ENCODE peak calls at places on chromosomes 1 and 21, in seven cellular contexts. K is ovary, I is BE2C, E is GM23338, L is type B pancreatic cell, Y is left ventricle myocardium inferior, J is natural killer cell. G is an unnamed sample.
A peak's percentile ranks its signal among the peaks of the same experiment; 100 is the strongest.

GRCh38 chr1:3162483-3162882 is 93.5 kb downstream of the PRDM16 start:
- DNase-seq in K (no peak), I (peak; percentile 39), E (no peak), L (no peak), Y (no peak), J (no peak), G (no peak)

GRCh38 chr1:205507896-205508714 is 3.6 kb downstream of the CDK18 start:
- DNase-seq in K (no peak), I (peak; percentile 68), E (no peak), L (no peak), Y (no peak), J (no peak), G (no peak)

GRCh38 chr1:204494281-204495077 is at the start of gene PIK3C2B:
- DNase-seq in K (peak; percentile 76), I (peak; percentile 94), E (peak; percentile 91), L (peak; percentile 87), Y (peak; percentile 85), J (peak; percentile 61), G (peak; percentile 81)

GRCh38 chr1:183131166-183131565 is 54.9 kb upstream of the LAMC2 start:
- DNase-seq in K (no peak), I (no peak), E (no peak), L (no peak), Y (no peak), J (no peak), G (no peak)

GRCh38 chr1:206823725-206824124 is 41.7 kb upstream of the IL20 start:
- DNase-seq in K (peak; percentile 18), I (no peak), E (no peak), L (no peak), Y (peak; percentile 27), J (no peak), G (no peak)

GRCh38 chr1:31815752-31816484 is at the start of gene SPOCD1:
- DNase-seq in K (peak; percentile 66), I (peak; percentile 76), E (peak; percentile 98), L (peak; percentile 83), Y (peak; percentile 67), J (peak; percentile 75), G (peak; percentile 89)

GRCh38 chr1:59692591-59692990 is 122.2 kb upstream of the HOOK1 start:
- DNase-seq in K (no peak), I (peak; percentile 47), E (no peak), L (no peak), Y (no peak), J (no peak), G (no peak)

GRCh38 chr21:39321424-39321823 is 8.0 kb upstream of the BRWD1 start:
- DNase-seq in K (no peak), I (no peak), E (no peak), L (no peak), Y (no peak), J (no peak), G (no peak)

GRCh38 chr1:85088408-85088784 is 40.1 kb upstream of the MCOLN3 start:
- DNase-seq in K (no peak), I (no peak), E (peak; percentile 32), L (no peak), Y (no peak), J (no peak), G (no peak)

GRCh38 chr1:112589766-112590165 is 29.2 kb downstream of the ST7L start:
- DNase-seq in K (no peak), I (no peak), E (no peak), L (no peak), Y (no peak), J (no peak), G (no peak)

GRCh38 chr1:14282583-14283186 is 315.8 kb upstream of the KAZN start:
- DNase-seq in K (no peak), I (no peak), E (peak; percentile 37), L (no peak), Y (no peak), J (no peak), G (no peak)

GRCh38 chr21:34336756-34337391 is 26.9 kb upstream of the KCNE2 start:
- DNase-seq in K (no peak), I (no peak), E (no peak), L (no peak), Y (no peak), J (no peak), G (no peak)

DNA sequence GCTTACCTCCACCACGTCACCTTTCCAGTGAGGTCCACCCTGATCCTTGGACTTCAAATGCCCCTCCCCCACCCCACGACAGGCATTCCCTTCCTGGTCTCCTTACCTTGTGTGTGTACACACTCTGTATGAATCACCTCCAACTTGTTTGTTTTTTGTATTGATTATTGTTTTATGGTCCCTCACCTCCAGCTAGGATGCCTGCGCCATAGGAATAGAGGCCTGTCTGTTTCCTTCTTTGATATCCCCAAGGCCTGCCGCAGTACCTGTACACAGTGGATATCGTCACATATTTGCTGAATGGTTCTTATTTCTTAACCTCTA is 219.6 kb upstream of the POU3F1 start:
- DNase-seq in K (no peak), I (no peak), E (no peak), L (no peak), Y (no peak), J (no peak), G (no peak)
- TF ChIP-seq CTCF in K (no peak), I (no peak), E (no peak), L (no peak), Y (no peak), J (no peak), G (no peak)

DNA sequence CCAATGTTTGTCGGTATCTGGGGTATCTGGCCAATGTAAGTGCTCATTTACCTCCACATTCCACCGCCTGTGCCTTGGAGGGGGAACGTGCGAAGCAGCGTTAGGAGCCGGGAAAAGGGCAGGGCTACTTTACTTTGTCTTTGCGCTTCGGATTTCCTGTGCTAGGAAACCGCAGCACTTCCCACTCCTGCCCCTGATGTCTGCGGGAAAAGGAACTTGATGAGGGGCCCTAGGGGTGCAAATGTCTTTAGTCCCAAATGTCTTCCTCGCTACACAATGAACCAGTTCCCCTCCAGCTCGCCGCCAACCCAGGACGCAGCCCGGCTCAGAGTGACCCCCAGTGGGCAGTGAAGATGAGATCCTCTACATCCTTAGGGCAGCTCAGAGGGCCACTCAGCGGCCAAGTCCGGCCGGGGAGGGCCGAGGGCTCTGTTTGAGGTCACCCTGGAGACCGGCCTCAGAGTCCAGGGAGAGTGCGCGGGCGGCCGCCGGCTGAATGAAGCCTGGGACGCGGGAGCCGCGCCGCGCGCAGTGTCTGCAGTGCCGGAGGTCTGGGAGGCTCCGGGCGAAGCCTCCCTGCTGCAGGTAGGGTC is at the start of gene DYNLT5:
- DNase-seq in K (peak; percentile 19), I (peak; percentile 13), E (peak; percentile 80), L (peak; percentile 69), Y (peak; percentile 61), J (no peak), G (no peak)
- TF ChIP-seq CTCF in K (no peak), I (no peak), E (peak; percentile 35), L (peak; percentile 41), Y (peak; percentile 44), J (no peak), G (no peak)

GRCh38 chr1:194341587-194341986 is 1155.2 kb upstream of the B3GALT2 start:
- DNase-seq in K (no peak), I (no peak), E (no peak), L (no peak), Y (no peak), J (no peak), G (peak; percentile 7)

GRCh38 chr1:194347184-194347583 is 1160.8 kb upstream of the B3GALT2 start:
- DNase-seq in K (no peak), I (no peak), E (no peak), L (no peak), Y (no peak), J (no peak), G (no peak)

GRCh38 chr1:194338241-194338948 is 1152.0 kb upstream of the B3GALT2 start:
- DNase-seq in K (no peak), I (no peak), E (no peak), L (no peak), Y (no peak), J (no peak), G (peak; percentile 43)

GRCh38 chr1:194339451-194339850 is 1153.0 kb upstream of the B3GALT2 start:
- DNase-seq in K (no peak), I (no peak), E (no peak), L (no peak), Y (no peak), J (no peak), G (no peak)

DNA sequence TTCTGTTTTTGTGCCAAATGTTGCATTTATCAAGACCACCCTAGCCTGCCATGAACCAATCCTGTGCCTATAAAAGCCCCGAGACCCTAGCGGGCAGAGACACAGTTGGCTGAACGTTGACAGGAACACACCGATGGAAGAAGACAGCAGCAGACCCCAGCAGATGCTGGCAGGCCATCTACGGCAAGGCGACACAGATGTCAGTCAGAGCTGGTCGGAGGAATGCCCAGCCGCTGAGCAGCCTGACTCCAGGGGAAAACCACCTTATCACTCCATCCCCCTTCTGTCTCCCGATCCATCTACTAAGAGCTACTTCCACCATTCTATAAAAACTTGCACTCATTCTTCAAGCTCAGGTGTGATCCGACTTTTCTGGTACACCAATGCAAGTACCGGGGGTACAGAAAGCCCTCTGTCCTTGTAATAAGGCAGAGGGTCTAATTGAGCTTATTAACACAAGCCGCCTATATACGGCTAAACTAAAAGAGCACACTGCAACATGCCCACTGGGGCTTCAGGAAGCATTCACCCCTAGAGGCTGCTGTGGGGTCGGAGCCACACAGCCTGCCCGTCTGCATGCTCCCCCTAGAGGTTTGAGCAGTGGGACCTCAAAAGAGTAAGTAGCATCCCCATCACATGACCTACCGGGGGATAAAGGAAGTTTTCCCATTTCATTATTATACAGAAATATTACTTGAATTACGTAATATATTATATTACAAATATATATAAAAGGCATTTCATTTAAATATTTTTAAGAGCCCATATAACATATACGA is 1156.3 kb upstream of the B3GALT2 start:
- DNase-seq in K (no peak), I (no peak), E (peak; percentile 85), L (no peak), Y (no peak), J (no peak), G (peak; percentile 6)
- TF ChIP-seq CTCF in K (no peak), I (peak; percentile 40), E (peak; percentile 81), L (peak; percentile 40), Y (no peak), J (no peak), G (no peak)

GRCh38 chr1:91397605-91398004 is 7.0 kb downstream of the HFM1 start:
- DNase-seq in K (no peak), I (no peak), E (no peak), L (no peak), Y (no peak), J (no peak), G (no peak)

GRCh38 chr1:91400133-91400725 is 4.4 kb downstream of the HFM1 start:
- DNase-seq in K (no peak), I (no peak), E (peak; percentile 41), L (no peak), Y (no peak), J (no peak), G (no peak)

GRCh38 chr1:91404151-91405012 is at the start of gene HFM1:
- DNase-seq in K (peak; percentile 89), I (peak; percentile 88), E (peak; percentile 93), L (peak; percentile 84), Y (peak; percentile 86), J (peak; percentile 50), G (peak; percentile 82)

GRCh38 chr1:91398291-91398690 is 6.3 kb downstream of the HFM1 start:
- DNase-seq in K (no peak), I (no peak), E (no peak), L (no peak), Y (no peak), J (no peak), G (no peak)

DNA sequence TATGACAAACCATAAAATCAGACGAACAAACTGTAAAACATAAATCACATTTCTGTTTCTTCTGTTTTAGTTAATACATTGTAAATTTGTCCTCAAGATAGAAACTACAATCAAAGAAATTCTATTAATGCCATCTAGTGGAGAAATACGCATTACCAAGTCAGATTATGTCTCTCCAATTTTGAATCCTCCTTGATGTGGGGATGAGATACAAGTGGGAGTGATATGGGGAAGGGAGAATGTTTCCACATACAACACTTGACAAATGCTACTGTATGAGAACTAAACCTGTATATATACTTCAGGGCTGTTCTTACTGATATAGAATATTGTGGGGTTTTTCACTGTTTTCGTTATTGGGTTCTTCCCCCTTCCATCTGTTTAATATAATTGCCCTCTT is 2.6 kb downstream of the HFM1 start:
- DNase-seq in K (no peak), I (no peak), E (peak; percentile 13), L (no peak), Y (no peak), J (no peak), G (no peak)
- TF ChIP-seq CTCF in K (peak; percentile 39), I (peak; percentile 32), E (peak; percentile 52), L (peak; percentile 74), Y (peak; percentile 62), J (no peak), G (peak; percentile 70)

G was measured in activated CD8-positive, alpha-beta T cell treated with anti-CD3 and anti-CD28 coated beads for 36 hours.